ENCODE peak calls at places on chromosomes 4 and X, in five cellular contexts. One of them, this sample, is unnamed.

GRCh38 chr4:68817386-68817785 is 1.6 kb downstream of the UGT2B10 start:
- DNase-seq in activated effector memory CD4-positive, alpha-beta T cell treated with anti-CD3 and anti-CD28 coated beads, Interleukin-2, amount 50 U/mL, for 16 hours: no peak
- DNase-seq in NCI-H187: no peak
- DNase-seq in islet precursor cell: no peak
- DNase-seq in epithelial cell of proximal tubule: no peak
- DNase-seq in this sample: no peak

GRCh38 chr4:12414181-12414812 is 985.6 kb upstream of the HS3ST1 start:
- DNase-seq in activated effector memory CD4-positive, alpha-beta T cell treated with anti-CD3 and anti-CD28 coated beads, Interleukin-2, amount 50 U/mL, for 16 hours: no peak
- DNase-seq in NCI-H187: no peak
- DNase-seq in islet precursor cell: no peak
- DNase-seq in epithelial cell of proximal tubule: no peak
- DNase-seq in this sample: no peak

GRCh38 chrX:56564182-56564885 is 907 bp downstream of the UBQLN2 start:
- DNase-seq in activated effector memory CD4-positive, alpha-beta T cell treated with anti-CD3 and anti-CD28 coated beads, Interleukin-2, amount 50 U/mL, for 16 hours: peak; percentile 69
- DNase-seq in NCI-H187: peak; percentile 4
- DNase-seq in islet precursor cell: peak; percentile 49
- DNase-seq in epithelial cell of proximal tubule: peak; percentile 57
- DNase-seq in this sample: no peak

GRCh38 chr4:88514557-88515511 is 8.7 kb downstream of the PYURF start:
- DNase-seq in activated effector memory CD4-positive, alpha-beta T cell treated with anti-CD3 and anti-CD28 coated beads, Interleukin-2, amount 50 U/mL, for 16 hours: no peak
- DNase-seq in NCI-H187: no peak
- DNase-seq in islet precursor cell: no peak
- DNase-seq in epithelial cell of proximal tubule: no peak
- DNase-seq in this sample: no peak

GRCh38 chr4:55080174-55080865 is 45.1 kb downstream of the KDR start:
- DNase-seq in activated effector memory CD4-positive, alpha-beta T cell treated with anti-CD3 and anti-CD28 coated beads, Interleukin-2, amount 50 U/mL, for 16 hours: no peak
- DNase-seq in NCI-H187: no peak
- DNase-seq in islet precursor cell: no peak
- DNase-seq in epithelial cell of proximal tubule: no peak
- DNase-seq in this sample: no peak

GRCh38 chr4:38785901-38786402 is 3.2 kb upstream of the TLR10 start:
- DNase-seq in activated effector memory CD4-positive, alpha-beta T cell treated with anti-CD3 and anti-CD28 coated beads, Interleukin-2, amount 50 U/mL, for 16 hours: no peak
- DNase-seq in NCI-H187: no peak
- DNase-seq in islet precursor cell: no peak
- DNase-seq in epithelial cell of proximal tubule: no peak
- DNase-seq in this sample: no peak

GRCh38 chr4:8355306-8355705 is 85.2 kb downstream of the ACOX3 start:
- DNase-seq in activated effector memory CD4-positive, alpha-beta T cell treated with anti-CD3 and anti-CD28 coated beads, Interleukin-2, amount 50 U/mL, for 16 hours: no peak
- DNase-seq in NCI-H187: no peak
- DNase-seq in islet precursor cell: peak; percentile 7
- DNase-seq in epithelial cell of proximal tubule: no peak
- DNase-seq in this sample: no peak

GRCh38 chr4:113064244-113064643 is 14.8 kb downstream of the ANK2 start:
- DNase-seq in activated effector memory CD4-positive, alpha-beta T cell treated with anti-CD3 and anti-CD28 coated beads, Interleukin-2, amount 50 U/mL, for 16 hours: no peak
- DNase-seq in NCI-H187: peak; percentile 53
- DNase-seq in islet precursor cell: peak; percentile 79
- DNase-seq in epithelial cell of proximal tubule: no peak
- DNase-seq in this sample: no peak

GRCh38 chr4:25321703-25322102 is 9.1 kb downstream of the ZCCHC4 start:
- DNase-seq in activated effector memory CD4-positive, alpha-beta T cell treated with anti-CD3 and anti-CD28 coated beads, Interleukin-2, amount 50 U/mL, for 16 hours: no peak
- DNase-seq in NCI-H187: no peak
- DNase-seq in islet precursor cell: no peak
- DNase-seq in epithelial cell of proximal tubule: no peak
- DNase-seq in this sample: no peak

GRCh38 chr4:1248262-1249147 is at the start of gene CTBP1:
- DNase-seq in activated effector memory CD4-positive, alpha-beta T cell treated with anti-CD3 and anti-CD28 coated beads, Interleukin-2, amount 50 U/mL, for 16 hours: peak; percentile 94
- DNase-seq in NCI-H187: peak; percentile 73
- DNase-seq in islet precursor cell: peak; percentile 77
- DNase-seq in epithelial cell of proximal tubule: no peak
- DNase-seq in this sample: no peak

GRCh38 chr4:15649914-15650545 is 5.1 kb downstream of the FBXL5 start:
- DNase-seq in activated effector memory CD4-positive, alpha-beta T cell treated with anti-CD3 and anti-CD28 coated beads, Interleukin-2, amount 50 U/mL, for 16 hours: peak; percentile 75
- DNase-seq in NCI-H187: peak; percentile 28
- DNase-seq in islet precursor cell: peak; percentile 75
- DNase-seq in epithelial cell of proximal tubule: no peak
- DNase-seq in this sample: no peak

GRCh38 chr4:167419468-167420133 is 185.3 kb upstream of the SPOCK3 start:
- DNase-seq in activated effector memory CD4-positive, alpha-beta T cell treated with anti-CD3 and anti-CD28 coated beads, Interleukin-2, amount 50 U/mL, for 16 hours: no peak
- DNase-seq in NCI-H187: no peak
- DNase-seq in islet precursor cell: peak; percentile 89
- DNase-seq in epithelial cell of proximal tubule: no peak
- DNase-seq in this sample: no peak

GRCh38 chr4:73573794-73574528 is 46.3 kb downstream of the RASSF6 start:
- DNase-seq in activated effector memory CD4-positive, alpha-beta T cell treated with anti-CD3 and anti-CD28 coated beads, Interleukin-2, amount 50 U/mL, for 16 hours: no peak
- DNase-seq in NCI-H187: peak; percentile 83
- DNase-seq in islet precursor cell: peak; percentile 92
- DNase-seq in epithelial cell of proximal tubule: no peak
- DNase-seq in this sample: no peak

GRCh38 chr4:4437798-4438470 is 51.0 kb downstream of the NSG1 start:
- DNase-seq in activated effector memory CD4-positive, alpha-beta T cell treated with anti-CD3 and anti-CD28 coated beads, Interleukin-2, amount 50 U/mL, for 16 hours: no peak
- DNase-seq in NCI-H187: no peak
- DNase-seq in islet precursor cell: peak; percentile 26
- DNase-seq in epithelial cell of proximal tubule: no peak
- DNase-seq in this sample: no peak

GRCh38 chr4:5870701-5871100 is 22.2 kb downstream of the CRMP1 start:
- DNase-seq in activated effector memory CD4-positive, alpha-beta T cell treated with anti-CD3 and anti-CD28 coated beads, Interleukin-2, amount 50 U/mL, for 16 hours: no peak
- DNase-seq in NCI-H187: no peak
- DNase-seq in islet precursor cell: no peak
- DNase-seq in epithelial cell of proximal tubule: no peak
- DNase-seq in this sample: no peak

GRCh38 chrX:114611018-114611619 is 27.2 kb downstream of the HTR2C start:
- DNase-seq in activated effector memory CD4-positive, alpha-beta T cell treated with anti-CD3 and anti-CD28 coated beads, Interleukin-2, amount 50 U/mL, for 16 hours: no peak
- DNase-seq in NCI-H187: no peak
- DNase-seq in islet precursor cell: no peak
- DNase-seq in epithelial cell of proximal tubule: no peak
- DNase-seq in this sample: no peak

GRCh38 chr4:26945794-26946193 is 85.2 kb downstream of the STIM2 start:
- DNase-seq in activated effector memory CD4-positive, alpha-beta T cell treated with anti-CD3 and anti-CD28 coated beads, Interleukin-2, amount 50 U/mL, for 16 hours: no peak
- DNase-seq in NCI-H187: no peak
- DNase-seq in islet precursor cell: no peak
- DNase-seq in epithelial cell of proximal tubule: no peak
- DNase-seq in this sample: no peak

GRCh38 chr4:1979477-1980196 is 29.1 kb downstream of the NELFA start:
- DNase-seq in activated effector memory CD4-positive, alpha-beta T cell treated with anti-CD3 and anti-CD28 coated beads, Interleukin-2, amount 50 U/mL, for 16 hours: no peak
- DNase-seq in NCI-H187: no peak
- DNase-seq in islet precursor cell: no peak
- DNase-seq in epithelial cell of proximal tubule: no peak
- DNase-seq in this sample: no peak

GRCh38 chr4:106601519-106601918 is 232.9 kb upstream of the GIMD1 start:
- DNase-seq in activated effector memory CD4-positive, alpha-beta T cell treated with anti-CD3 and anti-CD28 coated beads, Interleukin-2, amount 50 U/mL, for 16 hours: no peak
- DNase-seq in NCI-H187: no peak
- DNase-seq in islet precursor cell: no peak
- DNase-seq in epithelial cell of proximal tubule: no peak
- DNase-seq in this sample: no peak

GRCh38 chr4:139137745-139138144 is 39.3 kb downstream of the ELF2 start:
- DNase-seq in activated effector memory CD4-positive, alpha-beta T cell treated with anti-CD3 and anti-CD28 coated beads, Interleukin-2, amount 50 U/mL, for 16 hours: no peak
- DNase-seq in NCI-H187: no peak
- DNase-seq in islet precursor cell: no peak
- DNase-seq in epithelial cell of proximal tubule: no peak
- DNase-seq in this sample: no peak

GRCh38 chr4:77576351-77576750 is 29.3 kb upstream of the CXCL13 start:
- DNase-seq in activated effector memory CD4-positive, alpha-beta T cell treated with anti-CD3 and anti-CD28 coated beads, Interleukin-2, amount 50 U/mL, for 16 hours: no peak
- DNase-seq in NCI-H187: no peak
- DNase-seq in islet precursor cell: no peak
- DNase-seq in epithelial cell of proximal tubule: no peak
- DNase-seq in this sample: no peak

GRCh38 chr4:610411-611261 is 14.7 kb upstream of the PDE6B start:
- DNase-seq in activated effector memory CD4-positive, alpha-beta T cell treated with anti-CD3 and anti-CD28 coated beads, Interleukin-2, amount 50 U/mL, for 16 hours: peak; percentile 57
- DNase-seq in NCI-H187: no peak
- DNase-seq in islet precursor cell: peak; percentile 72
- DNase-seq in epithelial cell of proximal tubule: peak; percentile 51
- DNase-seq in this sample: no peak

GRCh38 chrX:152817082-152817744 is 13.3 kb downstream of the CETN2 start:
- DNase-seq in activated effector memory CD4-positive, alpha-beta T cell treated with anti-CD3 and anti-CD28 coated beads, Interleukin-2, amount 50 U/mL, for 16 hours: no peak
- DNase-seq in NCI-H187: no peak
- DNase-seq in islet precursor cell: no peak
- DNase-seq in epithelial cell of proximal tubule: no peak
- DNase-seq in this sample: no peak

GRCh38 chr4:5712517-5712916 is 1.5 kb downstream of the EVC start:
- DNase-seq in activated effector memory CD4-positive, alpha-beta T cell treated with anti-CD3 and anti-CD28 coated beads, Interleukin-2, amount 50 U/mL, for 16 hours: peak; percentile 72
- DNase-seq in NCI-H187: no peak
- DNase-seq in islet precursor cell: no peak
- DNase-seq in epithelial cell of proximal tubule: no peak
- DNase-seq in this sample: no peak

GRCh38 chr4:111854494-111855087 is 290.7 kb upstream of the FAM241A start:
- DNase-seq in activated effector memory CD4-positive, alpha-beta T cell treated with anti-CD3 and anti-CD28 coated beads, Interleukin-2, amount 50 U/mL, for 16 hours: no peak
- DNase-seq in NCI-H187: no peak
- DNase-seq in islet precursor cell: no peak
- DNase-seq in epithelial cell of proximal tubule: no peak
- DNase-seq in this sample: no peak

GRCh38 chr4:21692211-21692610 is 256.4 kb downstream of the KCNIP4 start:
- DNase-seq in activated effector memory CD4-positive, alpha-beta T cell treated with anti-CD3 and anti-CD28 coated beads, Interleukin-2, amount 50 U/mL, for 16 hours: no peak
- DNase-seq in NCI-H187: no peak
- DNase-seq in islet precursor cell: no peak
- DNase-seq in epithelial cell of proximal tubule: no peak
- DNase-seq in this sample: no peak

GRCh38 chrX:8374041-8374825 is 90.4 kb upstream of the VCX3B start:
- DNase-seq in activated effector memory CD4-positive, alpha-beta T cell treated with anti-CD3 and anti-CD28 coated beads, Interleukin-2, amount 50 U/mL, for 16 hours: no peak
- DNase-seq in NCI-H187: no peak
- DNase-seq in islet precursor cell: no peak
- DNase-seq in epithelial cell of proximal tubule: no peak
- DNase-seq in this sample: no peak

GRCh38 chrX:74118503-74118902 is 185.5 kb upstream of the ZCCHC13 start:
- DNase-seq in activated effector memory CD4-positive, alpha-beta T cell treated with anti-CD3 and anti-CD28 coated beads, Interleukin-2, amount 50 U/mL, for 16 hours: no peak
- DNase-seq in NCI-H187: no peak
- DNase-seq in islet precursor cell: peak; percentile 75
- DNase-seq in epithelial cell of proximal tubule: no peak
- DNase-seq in this sample: no peak

GRCh38 chrX:69616520-69617203 is 749 bp downstream of the EDA start:
- DNase-seq in activated effector memory CD4-positive, alpha-beta T cell treated with anti-CD3 and anti-CD28 coated beads, Interleukin-2, amount 50 U/mL, for 16 hours: peak; percentile 61
- DNase-seq in NCI-H187: no peak
- DNase-seq in islet precursor cell: peak; percentile 70
- DNase-seq in epithelial cell of proximal tubule: no peak
- DNase-seq in this sample: no peak

GRCh38 chrX:13994104-13994503 is 35.6 kb downstream of the GEMIN8 start:
- DNase-seq in activated effector memory CD4-positive, alpha-beta T cell treated with anti-CD3 and anti-CD28 coated beads, Interleukin-2, amount 50 U/mL, for 16 hours: no peak
- DNase-seq in NCI-H187: no peak
- DNase-seq in islet precursor cell: no peak
- DNase-seq in epithelial cell of proximal tubule: no peak
- DNase-seq in this sample: no peak

GRCh38 chr4:147782087-147782781 is 50.3 kb downstream of the ARHGAP10 start:
- DNase-seq in activated effector memory CD4-positive, alpha-beta T cell treated with anti-CD3 and anti-CD28 coated beads, Interleukin-2, amount 50 U/mL, for 16 hours: no peak
- DNase-seq in NCI-H187: no peak
- DNase-seq in islet precursor cell: peak; percentile 55
- DNase-seq in epithelial cell of proximal tubule: no peak
- DNase-seq in this sample: no peak

GRCh38 chrX:69618803-69619202 is 2.9 kb downstream of the EDA start:
- DNase-seq in activated effector memory CD4-positive, alpha-beta T cell treated with anti-CD3 and anti-CD28 coated beads, Interleukin-2, amount 50 U/mL, for 16 hours: peak; percentile 52
- DNase-seq in NCI-H187: no peak
- DNase-seq in islet precursor cell: no peak
- DNase-seq in epithelial cell of proximal tubule: no peak
- DNase-seq in this sample: no peak

GRCh38 chrX:86047174-86047991 is at the start of gene CHM:
- DNase-seq in activated effector memory CD4-positive, alpha-beta T cell treated with anti-CD3 and anti-CD28 coated beads, Interleukin-2, amount 50 U/mL, for 16 hours: peak; percentile 81
- DNase-seq in NCI-H187: no peak
- DNase-seq in islet precursor cell: peak; percentile 81
- DNase-seq in epithelial cell of proximal tubule: peak; percentile 55
- DNase-seq in this sample: no peak

GRCh38 chr4:153641532-153641931 is 42.5 kb upstream of the TLR2 start:
- DNase-seq in activated effector memory CD4-positive, alpha-beta T cell treated with anti-CD3 and anti-CD28 coated beads, Interleukin-2, amount 50 U/mL, for 16 hours: no peak
- DNase-seq in NCI-H187: no peak
- DNase-seq in islet precursor cell: no peak
- DNase-seq in epithelial cell of proximal tubule: no peak
- DNase-seq in this sample: no peak

GRCh38 chrX:9374537-9374936 is 90.3 kb upstream of the TBL1X start:
- DNase-seq in activated effector memory CD4-positive, alpha-beta T cell treated with anti-CD3 and anti-CD28 coated beads, Interleukin-2, amount 50 U/mL, for 16 hours: no peak
- DNase-seq in NCI-H187: no peak
- DNase-seq in islet precursor cell: no peak
- DNase-seq in epithelial cell of proximal tubule: no peak
- DNase-seq in this sample: no peak

GRCh38 chr4:56648245-56649151 is 32.6 kb downstream of the HOPX start:
- DNase-seq in activated effector memory CD4-positive, alpha-beta T cell treated with anti-CD3 and anti-CD28 coated beads, Interleukin-2, amount 50 U/mL, for 16 hours: no peak
- DNase-seq in NCI-H187: no peak
- DNase-seq in islet precursor cell: no peak
- DNase-seq in epithelial cell of proximal tubule: no peak
- DNase-seq in this sample: no peak

GRCh38 chrX:135003876-135004623 is 13.3 kb downstream of the SMIM10 start:
- DNase-seq in activated effector memory CD4-positive, alpha-beta T cell treated with anti-CD3 and anti-CD28 coated beads, Interleukin-2, amount 50 U/mL, for 16 hours: peak; percentile 93
- DNase-seq in NCI-H187: peak; percentile 68
- DNase-seq in islet precursor cell: peak; percentile 93
- DNase-seq in epithelial cell of proximal tubule: no peak
- DNase-seq in this sample: peak; percentile 22

GRCh38 chrX:29911673-29912072 is 303.7 kb upstream of the MAGEB2 start:
- DNase-seq in activated effector memory CD4-positive, alpha-beta T cell treated with anti-CD3 and anti-CD28 coated beads, Interleukin-2, amount 50 U/mL, for 16 hours: no peak
- DNase-seq in NCI-H187: no peak
- DNase-seq in islet precursor cell: no peak
- DNase-seq in epithelial cell of proximal tubule: no peak
- DNase-seq in this sample: no peak

GRCh38 chr4:137213372-137214173 is 318.7 kb downstream of the PCDH18 start:
- DNase-seq in activated effector memory CD4-positive, alpha-beta T cell treated with anti-CD3 and anti-CD28 coated beads, Interleukin-2, amount 50 U/mL, for 16 hours: no peak
- DNase-seq in NCI-H187: no peak
- DNase-seq in islet precursor cell: no peak
- DNase-seq in epithelial cell of proximal tubule: no peak
- DNase-seq in this sample: no peak

This sample was measured in esophagus squamous epithelium.